ENCODE peak calls at places on chromosomes 11 and 22, in eight cellular contexts. Y is GF-D8; I is DND-41; F is NCI-H2029; E is naive thymus-derived CD8-positive, alpha-beta T cell; L is GM23338; R is H9; H is PC-3. D is an unnamed sample.

GRCh38 chr11:34936945-34937344 is 20.5 kb downstream of the PDHX start:
- DNase-seq in Y (no peak), I (peak; percentile 45), F (no peak), E (no peak), L (no peak), R (no peak), H (no peak), D (no peak)

GRCh38 chr11:133934599-133935550 is 21.9 kb downstream of the IGSF9B start:
- DNase-seq in Y (no peak), I (no peak), F (no peak), E (no peak), L (no peak), R (no peak), H (peak; percentile 68), D (peak; percentile 73)

GRCh38 chr11:69104856-69105395 is 50.8 kb upstream of the SMIM38 start:
- DNase-seq in Y (no peak), I (no peak), F (no peak), E (no peak), L (no peak), R (no peak), H (no peak), D (no peak)

GRCh38 chr11:63277345-63277943 is 34.0 kb upstream of the SLC22A25 start:
- DNase-seq in Y (no peak), I (no peak), F (no peak), E (no peak), L (peak; percentile 65), R (no peak), H (peak; percentile 36), D (peak; percentile 23)

GRCh38 chr11:111549196-111549868 is 8.8 kb downstream of the LAYN start:
- DNase-seq in Y (no peak), I (no peak), F (no peak), E (no peak), L (no peak), R (no peak), H (no peak), D (no peak)

GRCh38 chr11:3995949-3996554 is 98.5 kb upstream of the RRM1 start:
- DNase-seq in Y (peak; percentile 52), I (peak; percentile 26), F (no peak), E (no peak), L (no peak), R (no peak), H (peak; percentile 72), D (peak; percentile 8)

GRCh38 chr11:106956887-106957505 is 61.3 kb downstream of the GUCY1A2 start:
- DNase-seq in Y (no peak), I (peak; percentile 88), F (no peak), E (no peak), L (peak; percentile 70), R (peak; percentile 81), H (no peak), D (no peak)

GRCh38 chr11:77127969-77128691 is at the start of gene MYO7A:
- DNase-seq in Y (no peak), I (no peak), F (no peak), E (no peak), L (peak; percentile 64), R (peak; percentile 84), H (no peak), D (no peak)

GRCh38 chr11:66313321-66314185 is 3.3 kb downstream of the CD248 start:
- DNase-seq in Y (no peak), I (no peak), F (no peak), E (peak; percentile 34), L (peak; percentile 82), R (peak; percentile 77), H (no peak), D (no peak)

GRCh38 chr22:16601437-16602223 is 9.0 kb upstream of the CCT8L2 start:
- DNase-seq in Y (no peak), I (peak; percentile 74), F (no peak), E (peak; percentile 26), L (peak; percentile 17), R (no peak), H (no peak), D (no peak)

GRCh38 chr11:101707477-101707876 is 123.7 kb upstream of the TRPC6 start:
- DNase-seq in Y (no peak), I (no peak), F (no peak), E (no peak), L (no peak), R (peak; percentile 32), H (no peak), D (no peak)

GRCh38 chr11:93216511-93217121 is 18.8 kb upstream of the SLC36A4 start:
- DNase-seq in Y (no peak), I (no peak), F (peak; percentile 97), E (no peak), L (no peak), R (no peak), H (no peak), D (no peak)

GRCh38 chr11:113647856-113648255 is 58.3 kb downstream of the TMPRSS5 start:
- DNase-seq in Y (no peak), I (no peak), F (no peak), E (no peak), L (no peak), R (no peak), H (no peak), D (no peak)

GRCh38 chr11:69245041-69245440 is 48.9 kb upstream of the MYEOV start:
- DNase-seq in Y (no peak), I (no peak), F (no peak), E (no peak), L (no peak), R (peak; percentile 0), H (no peak), D (no peak)